ENCODE peak calls at places on chromosomes 1 and 21, in four cellular contexts. L is uterus, V is MM.1S, Q is RWPE2. J is an unnamed sample.
A peak's percentile ranks its signal among the peaks of the same experiment; 100 is the strongest.

GRCh38 chr1:1259948-1260614 is 13.6 kb upstream of the C1QTNF12 start:
- DNase-seq in L (no peak), V (no peak), Q (peak; percentile 56), J (no peak)

GRCh38 chr1:112935474-112936289 is 20.3 kb downstream of the SLC16A1 start:
- DNase-seq in L (no peak), V (no peak), Q (no peak), J (no peak)

GRCh38 chr1:240478536-240478935 is 133.4 kb downstream of the GREM2 start:
- DNase-seq in L (no peak), V (no peak), Q (no peak), J (no peak)

GRCh38 chr21:32494946-32495703 is 82.6 kb downstream of the EVA1C start:
- DNase-seq in L (peak; percentile 52), V (no peak), Q (no peak), J (no peak)

GRCh38 chr21:44666401-44667320 is at the start of gene KRTAP12-2:
- DNase-seq in L (no peak), V (no peak), Q (no peak), J (no peak)

GRCh38 chr1:213123532-213123931 is 72.5 kb downstream of the RPS6KC1 start:
- DNase-seq in L (no peak), V (no peak), Q (no peak), J (no peak)

GRCh38 chr1:233336554-233337442 is 9.3 kb downstream of the MAP3K21 start:
- DNase-seq in L (no peak), V (peak; percentile 3), Q (no peak), J (no peak)

GRCh38 chr1:224080082-224080774 is 33.7 kb upstream of the FBXO28 start:
- DNase-seq in L (no peak), V (no peak), Q (no peak), J (no peak)

GRCh38 chr1:155321577-155322497 is 1.1 kb downstream of the RUSC1 start:
- DNase-seq in L (peak; percentile 32), V (no peak), Q (no peak), J (peak; percentile 50)

GRCh38 chr1:1359668-1360468 is 1.5 kb upstream of the MXRA8 start:
- DNase-seq in L (peak; percentile 75), V (no peak), Q (no peak), J (peak; percentile 83)

GRCh38 chr1:234980657-234981396 is 147.8 kb downstream of the TOMM20 start:
- DNase-seq in L (peak; percentile 83), V (peak; percentile 4), Q (peak; percentile 76), J (peak; percentile 95)

GRCh38 chr1:234985531-234986294 is 142.9 kb downstream of the TOMM20 start:
- DNase-seq in L (no peak), V (no peak), Q (no peak), J (peak; percentile 68)

GRCh38 chr1:234981758-234982157 is 146.9 kb downstream of the TOMM20 start:
- DNase-seq in L (no peak), V (no peak), Q (no peak), J (no peak)

GRCh38 chr1:234985007-234985370 is 143.6 kb downstream of the TOMM20 start:
- DNase-seq in L (no peak), V (no peak), Q (no peak), J (no peak)

GRCh38 chr1:234983554-234983911 is 145.1 kb downstream of the TOMM20 start:
- DNase-seq in L (no peak), V (no peak), Q (no peak), J (no peak)
- H3K27ac ChIP-seq in L (peak overlapping the region; percentile 89), V (no peak overlapping the region), Q (peak overlapping the region; percentile 59), J (peak overlapping the region; percentile 85)

GRCh38 chr1:13763264-13763663 is 63.3 kb downstream of the PRDM2 start:
- DNase-seq in L (no peak), V (no peak), Q (no peak), J (no peak)
- H3K4me1 ChIP-seq in L (no peaks in the 10 kb centered on the region), V (peaks cover 5% of the 10 kb centered on the region), Q (peaks cover 32% of the 10 kb centered on the region), J (peaks cover 8% of the 10 kb centered on the region)

GRCh38 chr1:111599781-111600180 is 19.8 kb upstream of the RAP1A start:
- DNase-seq in L (no peak), V (no peak), Q (no peak), J (no peak)
- H3K27ac ChIP-seq in L (no peak overlapping the region), V (peak overlapping the region; percentile 97), Q (no peak overlapping the region), J (no peak overlapping the region)

GRCh38 chr1:55311057-55311631 is 96.0 kb upstream of the USP24 start:
- DNase-seq in L (no peak), V (no peak), Q (no peak), J (no peak)

GRCh38 chr1:55309786-55310516 is 94.8 kb upstream of the USP24 start:
- DNase-seq in L (no peak), V (no peak), Q (no peak), J (no peak)

GRCh38 chr1:55311979-55312378 is 96.8 kb upstream of the USP24 start:
- DNase-seq in L (no peak), V (no peak), Q (no peak), J (no peak)

GRCh38 chr1:55310517-55310927 is 95.4 kb upstream of the USP24 start:
- DNase-seq in L (no peak), V (no peak), Q (peak; percentile 93), J (peak; percentile 73)

DNA sequence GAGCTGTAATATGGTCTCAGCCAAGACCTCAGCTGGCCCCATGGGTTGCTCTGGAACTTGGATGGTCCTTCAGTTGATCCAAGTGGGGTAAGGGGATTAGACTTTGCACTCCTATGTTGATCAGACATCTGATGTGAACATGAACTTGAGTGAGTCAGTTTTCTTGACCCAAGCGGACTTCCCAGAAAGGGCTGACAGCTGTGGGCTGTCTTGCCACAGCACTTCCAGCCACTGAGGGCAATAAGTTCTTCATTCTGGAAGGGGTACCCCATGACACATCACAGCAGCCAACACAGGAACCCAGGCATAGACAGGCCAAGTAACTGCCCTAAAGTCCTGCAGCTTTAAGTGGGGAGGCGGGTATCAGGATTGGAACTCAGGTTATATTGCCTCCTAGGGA is 93.9 kb upstream of the USP24 start:
- DNase-seq in L (no peak), V (no peak), Q (no peak), J (no peak)
- H3K4me1 ChIP-seq in L (no peaks in the 10 kb centered on the region), V (no peaks in the 10 kb centered on the region), Q (peaks cover 12% of the 10 kb centered on the region), J (no peaks in the 10 kb centered on the region)

GRCh38 chr21:16376673-16377072 is 646.9 kb downstream of the USP25 start:
- DNase-seq in L (no peak), V (no peak), Q (no peak), J (no peak)
- H3K27ac ChIP-seq in L (peak overlapping the region; percentile 74), V (no peak overlapping the region), Q (no peak overlapping the region), J (no peak overlapping the region)

DNA sequence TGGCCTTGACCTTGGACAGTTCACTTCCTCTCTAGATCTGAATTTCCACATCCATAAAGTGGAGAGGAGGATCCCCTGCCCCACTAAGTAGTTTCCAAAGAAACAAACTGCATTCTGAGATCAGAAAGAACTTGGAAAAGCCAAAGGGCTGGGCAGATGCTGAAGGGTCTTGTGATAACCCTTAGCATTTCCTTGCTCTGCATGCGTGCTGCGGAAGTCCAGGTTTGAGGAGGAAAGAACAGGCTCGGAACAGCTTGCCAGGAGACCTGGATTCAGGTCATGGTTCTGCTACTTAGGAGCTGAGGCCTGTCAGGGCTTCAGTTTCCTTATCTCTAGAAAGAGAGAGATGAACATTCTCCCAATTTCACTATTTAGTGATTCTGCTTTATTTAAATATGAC is 27.2 kb downstream of the IGFN1 start:
- DNase-seq in L (peak; percentile 8), V (no peak), Q (no peak), J (no peak)
- H3K4me1 ChIP-seq in L (no peaks in the 10 kb centered on the region), V (no peaks in the 10 kb centered on the region), Q (no peaks in the 10 kb centered on the region), J (no peaks in the 10 kb centered on the region)

DNA sequence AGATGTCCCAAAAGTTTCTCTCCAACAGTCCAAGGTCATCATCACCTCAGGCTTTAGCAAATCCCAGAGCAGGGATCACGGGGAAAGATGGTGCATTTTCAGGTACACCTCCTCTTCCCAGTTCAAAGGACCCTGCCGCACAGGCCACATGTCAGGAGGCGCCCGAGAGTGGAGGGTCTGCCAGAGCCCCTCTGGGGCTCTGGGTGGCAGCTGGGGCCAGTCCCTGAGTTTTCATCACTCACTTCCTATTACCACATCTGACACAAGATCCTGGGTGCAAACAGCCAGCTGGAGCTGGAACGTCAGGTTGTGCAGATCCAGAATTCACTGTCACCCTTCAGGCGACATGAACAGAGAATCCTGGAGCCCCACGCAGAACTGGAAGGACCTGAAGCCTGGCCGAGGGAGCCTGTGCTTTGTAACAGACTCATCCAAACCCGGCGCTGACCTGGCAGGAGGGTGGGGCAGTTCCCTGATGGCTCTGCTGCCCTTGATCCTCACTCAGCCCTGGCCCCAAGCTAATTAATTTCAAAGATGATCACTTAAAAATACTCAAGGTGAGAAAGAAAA is 8.8 kb downstream of the TMEM63A start:
- DNase-seq in L (no peak), V (no peak), Q (no peak), J (peak; percentile 55)
- H3K27ac ChIP-seq in L (no peak overlapping the region), V (no peak overlapping the region), Q (no peak overlapping the region), J (no peak overlapping the region)

J was measured in aorta.